ENCODE peak calls at places on chromosomes 5 and 9, in ten cellular contexts. H, L, T, P, X, B, I, F, J and R are unnamed samples.

GRCh38 chr9:109122726-109123621 is 3.2 kb upstream of the TMEM245 start:
- DNase-seq in P (no peak), J (no peak), L (no peak), T (no peak), I (no peak), F (no peak), H (no peak), X (no peak), B (no peak), R (no peak)

GRCh38 chr5:103475629-103476240 is 86.9 kb downstream of the NUDT12 start:
- DNase-seq in B (peak; percentile 56), H (peak; percentile 61), P (no peak), J (no peak), I (no peak), F (no peak), T (no peak), X (peak; percentile 4), L (no peak), R (no peak)

GRCh38 chr5:142053434-142054253 is 40.8 kb upstream of the GNPDA1 start:
- DNase-seq in P (no peak), B (no peak), L (peak; percentile 33), H (no peak), T (no peak), X (no peak), J (no peak), I (no peak), F (peak; percentile 5), R (peak; percentile 56)

GRCh38 chr9:107587175-107587963 is 97.8 kb upstream of the KLF4 start:
- DNase-seq in X (no peak), B (no peak), T (no peak), H (no peak), L (no peak), J (no peak), P (peak; percentile 79), F (no peak), I (no peak), R (no peak)

GRCh38 chr9:76269789-76270188 is 124.4 kb downstream of the RFK start:
- DNase-seq in L (no peak), J (no peak), P (no peak), H (no peak), T (no peak), F (no peak), I (no peak), B (no peak), X (no peak), R (no peak)

GRCh38 chr9:86945868-86946711 is 1.2 kb downstream of the GAS1 start:
- DNase-seq in T (peak; percentile 65), X (peak; percentile 27), I (peak; percentile 29), H (peak; percentile 29), B (peak; percentile 40), L (no peak), J (peak; percentile 76), P (peak; percentile 91), F (no peak), R (no peak)

GRCh38 chr5:94785111-94785510 is 166.6 kb downstream of the SLF1 start:
- DNase-seq in F (no peak), B (peak; percentile 15), T (no peak), I (no peak), P (no peak), H (peak; percentile 56), X (no peak), L (no peak), J (no peak), R (no peak)

GRCh38 chr5:98128271-98128670 is 645.2 kb upstream of the RGMB start:
- DNase-seq in J (no peak), P (no peak), H (no peak), L (no peak), T (no peak), X (no peak), I (no peak), F (no peak), B (no peak), R (no peak)

GRCh38 chr9:133235549-133236222 is 26.6 kb upstream of the OBP2B start:
- DNase-seq in J (no peak), F (no peak), H (no peak), I (no peak), T (no peak), P (peak; percentile 56), B (no peak), L (no peak), X (no peak), R (no peak)

GRCh38 chr5:175146733-175147132 is 297.2 kb downstream of the DRD1 start:
- DNase-seq in J (no peak), I (no peak), X (no peak), P (no peak), H (no peak), T (no peak), B (no peak), F (no peak), L (no peak), R (no peak)